ENCODE peak calls at places on chromosomes 13 and 19, in eight cellular contexts. V is K562, I is A549, M is IMR-90, E is tibial nerve, T is heart left ventricle, K is stomach, D is ovary. B is an unnamed sample.
A peak's percentile ranks its signal among the peaks of the same experiment; 100 is the strongest.

GRCh38 chr19:18496167-18496979 is 25.5 kb downstream of the ELL start:
- DNase-seq in V (peak; percentile 64), I (no peak), M (peak; percentile 80), E (no peak), T (no peak), K (peak; percentile 89), D (no peak), B (no peak)

GRCh38 chr19:15488489-15489226 is 9.4 kb upstream of the PGLYRP2 start:
- DNase-seq in V (no peak), I (no peak), M (no peak), E (no peak), T (peak; percentile 43), K (no peak), D (no peak), B (no peak)

GRCh38 chr19:17195106-17195505 is 20.1 kb upstream of the USE1 start:
- DNase-seq in V (no peak), I (no peak), M (no peak), E (no peak), T (no peak), K (no peak), D (no peak), B (no peak)

GRCh38 chr19:14073232-14073924 is 792 bp downstream of the MISP3 start:
- DNase-seq in V (peak; percentile 85), I (no peak), M (peak; percentile 82), E (no peak), T (peak; percentile 80), K (peak; percentile 81), D (peak; percentile 72), B (peak; percentile 59)

GRCh38 chr13:93217701-93218100 is 8.9 kb upstream of the GPC6 start:
- DNase-seq in V (no peak), I (no peak), M (no peak), E (no peak), T (no peak), K (no peak), D (no peak), B (no peak)

GRCh38 chr19:48815870-48816501 is 5.2 kb upstream of the BCAT2 start:
- DNase-seq in V (peak; percentile 44), I (peak; percentile 71), M (peak; percentile 43), E (no peak), T (peak; percentile 37), K (peak; percentile 62), D (no peak), B (no peak)

GRCh38 chr13:59890064-59890463 is 273.7 kb downstream of the DIAPH3 start:
- DNase-seq in V (no peak), I (no peak), M (peak; percentile 19), E (no peak), T (no peak), K (no peak), D (no peak), B (no peak)

GRCh38 chr13:48978942-48979601 is 3.4 kb downstream of the FNDC3A start:
- DNase-seq in V (peak; percentile 22), I (no peak), M (no peak), E (no peak), T (no peak), K (no peak), D (no peak), B (no peak)

GRCh38 chr19:3565177-3565576 is 7.6 kb upstream of the HMG20B start:
- DNase-seq in V (peak; percentile 67), I (peak; percentile 63), M (peak; percentile 28), E (no peak), T (no peak), K (no peak), D (no peak), B (no peak)

GRCh38 chr19:14516048-14516534 is 2.1 kb downstream of the DNAJB1 start:
- DNase-seq in V (no peak), I (no peak), M (no peak), E (no peak), T (no peak), K (no peak), D (no peak), B (no peak)

GRCh38 chr19:5403968-5404640 is 51.1 kb upstream of the ZNRF4 start:
- DNase-seq in V (peak; percentile 85), I (peak; percentile 61), M (peak; percentile 81), E (peak; percentile 36), T (peak; percentile 81), K (peak; percentile 70), D (peak; percentile 41), B (peak; percentile 81)

GRCh38 chr13:26920614-26921355 is 160.2 kb upstream of the GPR12 start:
- DNase-seq in V (no peak), I (no peak), M (no peak), E (no peak), T (no peak), K (no peak), D (no peak), B (no peak)

GRCh38 chr19:13022859-13023636 is 27.8 kb downstream of the NFIX start:
- DNase-seq in V (peak; percentile 68), I (peak; percentile 25), M (peak; percentile 95), E (peak; percentile 73), T (peak; percentile 90), K (peak; percentile 68), D (peak; percentile 94), B (peak; percentile 91)

GRCh38 chr13:84616864-84617263 is 734.6 kb upstream of the SLITRK1 start:
- DNase-seq in V (no peak), I (no peak), M (no peak), E (no peak), T (no peak), K (no peak), D (no peak), B (no peak)

GRCh38 chr19:38384209-38385027 is 3.4 kb downstream of the GGN start:
- DNase-seq in V (peak; percentile 63), I (peak; percentile 93), M (no peak), E (no peak), T (no peak), K (no peak), D (no peak), B (no peak)

GRCh38 chr19:43997631-43998290 is 5.0 kb upstream of the ZNF230 start:
- DNase-seq in V (peak; percentile 3), I (no peak), M (peak; percentile 24), E (no peak), T (peak; percentile 39), K (no peak), D (no peak), B (no peak)

GRCh38 chr19:16801599-16801998 is 27.6 kb upstream of the SIN3B start:
- DNase-seq in V (peak; percentile 15), I (no peak), M (peak; percentile 71), E (no peak), T (no peak), K (no peak), D (no peak), B (no peak)

GRCh38 chr19:44607049-44607448 is 6.3 kb upstream of the IGSF23 start:
- DNase-seq in V (no peak), I (no peak), M (peak; percentile 62), E (no peak), T (no peak), K (no peak), D (no peak), B (no peak)

GRCh38 chr19:56507446-56508281 is at the start of gene ZNF471:
- DNase-seq in V (no peak), I (peak; percentile 4), M (peak; percentile 98), E (peak; percentile 95), T (peak; percentile 100), K (peak; percentile 97), D (peak; percentile 99), B (peak; percentile 97)

GRCh38 chr13:66001136-66001535 is 1229.0 kb downstream of the PCDH9 start:
- DNase-seq in V (no peak), I (no peak), M (no peak), E (no peak), T (no peak), K (no peak), D (no peak), B (no peak)

GRCh38 chr13:37618554-37618953 is 20.0 kb upstream of the POSTN start:
- DNase-seq in V (no peak), I (no peak), M (peak; percentile 84), E (no peak), T (no peak), K (no peak), D (no peak), B (no peak)

DNA sequence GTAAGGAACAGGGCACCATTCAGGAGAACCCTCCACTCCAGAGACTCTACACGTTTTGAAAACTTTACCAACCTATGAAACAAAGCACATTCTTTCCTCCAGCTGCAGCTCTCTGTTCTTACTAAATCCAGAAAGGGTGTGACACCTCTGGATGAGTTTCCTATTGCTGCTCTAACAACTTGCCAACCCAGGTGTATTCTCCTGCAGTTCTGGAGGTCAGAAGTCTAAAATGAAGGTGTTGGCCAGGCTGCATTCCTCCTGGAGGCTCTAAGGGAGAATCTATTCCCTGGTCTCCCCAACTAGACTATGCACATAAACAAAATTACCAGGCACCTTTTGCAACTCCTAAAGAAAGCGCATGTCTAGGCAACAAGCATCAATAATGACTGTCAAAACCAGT is 128.8 kb downstream of the NUFIP1 start:
- DNase-seq in V (no peak), I (no peak), M (no peak), E (no peak), T (no peak), K (no peak), D (no peak), B (no peak)
- H3K27ac ChIP-seq in V (no peak overlapping the region), I (no peak overlapping the region), M (no peak overlapping the region), E (no peak overlapping the region), T (no peak overlapping the region), K (no peak overlapping the region), D (no peak overlapping the region), B (no peak overlapping the region)

GRCh38 chr19:32651729-32652140 is 23.2 kb downstream of the ANKRD27 start:
- DNase-seq in V (no peak), I (peak; percentile 44), M (peak; percentile 11), E (no peak), T (peak; percentile 58), K (peak; percentile 30), D (no peak), B (no peak)
- TF ChIP-seq CTCF in V (no peak), I (no peak), M (no peak), E (no peak), T (no peak), K (no peak), D (no peak), B (no peak)

DNA sequence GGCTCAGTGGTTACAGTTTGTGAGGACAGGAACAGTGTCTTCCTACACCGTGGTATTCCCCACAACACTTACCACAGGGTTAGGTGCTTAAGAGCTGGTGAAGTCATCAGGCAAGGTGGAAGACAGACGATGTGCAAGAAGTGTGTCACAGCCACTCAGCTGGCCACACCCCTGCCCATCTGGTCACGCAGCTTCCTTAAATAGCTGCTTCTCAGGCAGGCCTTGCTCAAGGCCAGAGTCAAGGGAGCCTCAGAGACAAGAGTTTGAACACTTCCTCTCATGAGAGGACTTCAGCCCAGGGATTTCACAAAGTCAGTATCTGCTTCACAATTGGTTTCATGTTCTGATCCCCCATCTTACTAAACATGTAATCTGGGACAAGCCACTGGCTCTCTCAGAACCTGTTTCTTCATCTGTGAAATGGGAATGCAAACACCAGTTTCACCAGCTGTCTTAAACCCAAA is 80.3 kb upstream of the FRY start:
- DNase-seq in V (no peak), I (no peak), M (peak; percentile 70), E (peak; percentile 16), T (peak; percentile 87), K (peak; percentile 64), D (no peak), B (no peak)
- TF ChIP-seq POLR2A in V (no peak), I (no peak), M (no peak), E (no peak), T (no peak), K (no peak), D (no peak), B (no peak)

DNA sequence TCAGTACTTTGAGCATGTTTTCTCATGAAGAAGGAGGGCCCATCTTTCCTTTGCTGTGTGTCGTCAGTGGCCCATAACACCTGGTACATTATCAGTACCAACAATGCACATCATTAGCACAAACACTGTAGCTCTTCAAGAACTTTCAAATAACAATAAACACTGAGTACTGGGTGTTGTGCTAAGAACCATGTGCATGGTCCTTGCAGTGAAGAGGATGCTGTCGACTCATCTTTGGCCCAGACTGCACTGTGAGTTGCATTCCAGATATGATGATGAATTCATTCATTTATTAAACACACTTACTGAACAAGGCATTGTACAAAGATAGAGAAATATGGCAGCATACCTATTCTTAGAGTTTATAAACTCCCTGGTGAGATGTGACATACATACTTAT is 55.8 kb downstream of the FLT3 start:
- DNase-seq in V (no peak), I (no peak), M (peak; percentile 83), E (no peak), T (no peak), K (no peak), D (no peak), B (no peak)
- H3K27ac ChIP-seq in V (no peak overlapping the region), I (no peak overlapping the region), M (no peak overlapping the region), E (no peak overlapping the region), T (no peak overlapping the region), K (no peak overlapping the region), D (no peak overlapping the region), B (no peak overlapping the region)